ENCODE peak calls at places on chromosome 4, in eight cellular contexts. Y, V, L, Q, I, W, P and D are unnamed samples.

GRCh38 chr4:55017406-55017805 is 108.0 kb downstream of the KDR start:
- DNase-seq in Y (no peak), V (no peak), L (no peak), Q (no peak), I (no peak), W (no peak), P (no peak), D (no peak)

GRCh38 chr4:143199503-143199902 is 14.8 kb downstream of the USP38 start:
- DNase-seq in Y (no peak), V (no peak), L (no peak), Q (no peak), I (no peak), W (no peak), P (no peak), D (no peak)

GRCh38 chr4:54099287-54099958 is 540 bp upstream of the GSX2 start:
- DNase-seq in Y (no peak), V (no peak), L (peak), Q (no peak), I (no peak), W (no peak), P (no peak), D (no peak)

GRCh38 chr4:182231080-182231479 is 12.1 kb upstream of the TENM3 start:
- DNase-seq in Y (no peak), V (no peak), L (no peak), Q (no peak), I (no peak), W (no peak), P (peak), D (peak)

GRCh38 chr4:55272576-55272975 is 73.5 kb upstream of the SRD5A3 start:
- DNase-seq in Y (no peak), V (no peak), L (no peak), Q (no peak), I (no peak), W (no peak), P (no peak), D (no peak)

GRCh38 chr4:122712782-122713181 is 19.7 kb upstream of the BBS12 start:
- DNase-seq in Y (no peak), V (no peak), L (no peak), Q (no peak), I (no peak), W (no peak), P (peak), D (no peak)

GRCh38 chr4:4507923-4508322 is 33.9 kb downstream of the STX18 start:
- DNase-seq in Y (no peak), V (no peak), L (no peak), Q (no peak), I (peak), W (no peak), P (no peak), D (no peak)

GRCh38 chr4:55543858-55544257 is 2.9 kb downstream of the CLOCK start:
- DNase-seq in Y (no peak), V (no peak), L (no peak), Q (no peak), I (no peak), W (no peak), P (peak), D (no peak)

GRCh38 chr4:124862261-124862660 is 149.7 kb upstream of the ANKRD50 start:
- DNase-seq in Y (no peak), V (no peak), L (no peak), Q (no peak), I (no peak), W (no peak), P (no peak), D (no peak)

GRCh38 chr4:38673109-38673978 is 9.3 kb downstream of the KLF3 start:
- DNase-seq in Y (peak), V (no peak), L (no peak), Q (no peak), I (peak), W (no peak), P (no peak), D (no peak)

GRCh38 chr4:97720869-97721432 is 422.3 kb downstream of the STPG2 start:
- DNase-seq in Y (peak), V (no peak), L (no peak), Q (no peak), I (peak), W (no peak), P (no peak), D (no peak)

GRCh38 chr4:70277121-70277520 is 34.7 kb downstream of the CSN3 start:
- DNase-seq in Y (no peak), V (no peak), L (no peak), Q (no peak), I (no peak), W (no peak), P (no peak), D (no peak)

GRCh38 chr4:52665592-52665991 is 6.5 kb upstream of the USP46 start:
- DNase-seq in Y (no peak), V (no peak), L (no peak), Q (no peak), I (no peak), W (no peak), P (no peak), D (no peak)

GRCh38 chr4:178137732-178138471 is 695.7 kb upstream of the AGA start:
- DNase-seq in Y (no peak), V (no peak), L (no peak), Q (no peak), I (no peak), W (no peak), P (no peak), D (no peak)

GRCh38 chr4:45679411-45679810 is 444.4 kb downstream of the GABRG1 start:
- DNase-seq in Y (no peak), V (no peak), L (no peak), Q (no peak), I (no peak), W (no peak), P (no peak), D (no peak)

GRCh38 chr4:25177147-25177546 is 16.9 kb upstream of the SEPSECS start:
- DNase-seq in Y (no peak), V (no peak), L (no peak), Q (no peak), I (no peak), W (no peak), P (no peak), D (no peak)

GRCh38 chr4:110823251-110823650 is 200.4 kb upstream of the PITX2 start:
- DNase-seq in Y (no peak), V (no peak), L (no peak), Q (no peak), I (peak), W (no peak), P (peak), D (no peak)

GRCh38 chr4:808860-809570 is 16.9 kb downstream of the CPLX1 start:
- DNase-seq in Y (no peak), V (no peak), L (no peak), Q (no peak), I (no peak), W (no peak), P (no peak), D (no peak)

GRCh38 chr4:77342170-77342810 is 185.3 kb downstream of the CCNG2 start:
- DNase-seq in Y (no peak), V (no peak), L (no peak), Q (no peak), I (no peak), W (no peak), P (no peak), D (no peak)

GRCh38 chr4:153143527-153144348 is 60.5 kb upstream of the TRIM2 start:
- DNase-seq in Y (peak), V (no peak), L (peak), Q (no peak), I (peak), W (no peak), P (peak), D (no peak)

GRCh38 chr4:126583509-126583908 is 1049.2 kb upstream of the INTU start:
- DNase-seq in Y (no peak), V (no peak), L (no peak), Q (no peak), I (no peak), W (no peak), P (peak), D (no peak)